ENCODE peak calls at places on chromosome 3, in seven cellular contexts. J, D, R, Q, L, Z and B are unnamed samples. For H3K4me1, the result is how much of the 10 kb centered on the place peaks cover.

GRCh38 chr3:132981746-132982145 is 56.4 kb upstream of the TMEM108 start:
- DNase-seq in J (no peak), D (no peak), R (no peak), Q (no peak), L (no peak), Z (no peak), B (no peak)

GRCh38 chr3:141933421-141934300 is 57.2 kb downstream of the ATP1B3 start:
- DNase-seq in J (no peak), D (no peak), R (no peak), Q (no peak), L (no peak), Z (peak), B (no peak)

GRCh38 chr3:71416868-71417267 is 166.7 kb downstream of the FOXP1 start:
- DNase-seq in J (no peak), D (no peak), R (peak), Q (no peak), L (no peak), Z (no peak), B (no peak)

GRCh38 chr3:53570709-53571108 is 76.3 kb downstream of the CACNA1D start:
- DNase-seq in J (peak), D (peak), R (no peak), Q (no peak), L (no peak), Z (no peak), B (no peak)

GRCh38 chr3:169812844-169813677 is at the start of the genes LRRC34 and LRRIQ4:
- DNase-seq in J (peak), D (peak), R (peak), Q (peak), L (peak), Z (peak), B (peak)

GRCh38 chr3:5799421-5799820 is 611.9 kb downstream of the EDEM1 start:
- DNase-seq in J (no peak), D (no peak), R (no peak), Q (no peak), L (no peak), Z (no peak), B (no peak)

GRCh38 chr3:134651347-134652041 is 672 bp upstream of the KY start:
- DNase-seq in J (peak), D (peak), R (no peak), Q (no peak), L (peak), Z (peak), B (no peak)

GRCh38 chr3:33331414-33331813 is 54.2 kb downstream of the FBXL2 start:
- DNase-seq in J (no peak), D (peak), R (no peak), Q (no peak), L (no peak), Z (no peak), B (no peak)

GRCh38 chr3:150135321-150135721 is 164.6 kb upstream of the PFN2 start:
- DNase-seq in J (no peak), D (no peak), R (no peak), Q (no peak), L (no peak), Z (no peak), B (no peak)

GRCh38 chr3:188217681-188218080 is 63.7 kb downstream of the LPP start:
- DNase-seq in J (no peak), D (no peak), R (no peak), Q (no peak), L (no peak), Z (peak), B (no peak)

DNA sequence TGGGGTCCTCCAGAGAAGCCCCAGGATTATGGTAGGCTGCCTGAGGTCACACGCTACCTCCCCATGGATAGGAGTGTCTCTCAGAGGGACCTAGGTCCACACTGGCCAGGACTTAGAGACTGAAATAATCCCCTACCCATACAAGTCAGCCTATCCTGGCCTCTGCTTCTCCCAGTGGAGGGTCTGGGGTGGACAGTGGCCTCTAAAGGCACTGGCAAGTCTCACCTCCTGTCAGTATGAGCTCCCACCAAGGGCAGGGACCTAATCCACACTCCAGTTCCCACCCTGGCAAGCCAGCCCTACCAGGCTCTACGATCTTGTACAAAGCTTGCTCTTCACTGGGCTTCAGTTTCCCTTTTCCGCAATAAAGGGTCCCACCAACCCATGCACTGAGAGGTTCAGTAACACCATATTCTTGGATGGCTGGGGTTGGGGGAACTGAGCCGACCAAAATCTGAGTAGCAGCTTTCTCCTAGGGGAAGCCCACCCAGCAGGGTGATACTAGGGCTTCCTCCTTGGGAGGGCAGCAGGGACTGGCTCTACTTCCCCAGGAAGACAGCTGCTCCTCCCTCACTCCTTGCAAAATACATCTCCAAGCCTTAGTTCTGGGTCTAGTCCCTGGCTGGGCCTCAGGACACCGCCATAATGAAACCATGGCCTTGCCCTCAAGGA is 2.4 kb downstream of the CISH start:
- DNase-seq in J (no peak), D (no peak), R (no peak), Q (no peak), L (no peak), Z (no peak), B (no peak)
- H3K4me1 ChIP-seq in J (half or more), D (under half), R (half or more), Q (under half), L (under half), Z (half or more), B (under half)

DNA sequence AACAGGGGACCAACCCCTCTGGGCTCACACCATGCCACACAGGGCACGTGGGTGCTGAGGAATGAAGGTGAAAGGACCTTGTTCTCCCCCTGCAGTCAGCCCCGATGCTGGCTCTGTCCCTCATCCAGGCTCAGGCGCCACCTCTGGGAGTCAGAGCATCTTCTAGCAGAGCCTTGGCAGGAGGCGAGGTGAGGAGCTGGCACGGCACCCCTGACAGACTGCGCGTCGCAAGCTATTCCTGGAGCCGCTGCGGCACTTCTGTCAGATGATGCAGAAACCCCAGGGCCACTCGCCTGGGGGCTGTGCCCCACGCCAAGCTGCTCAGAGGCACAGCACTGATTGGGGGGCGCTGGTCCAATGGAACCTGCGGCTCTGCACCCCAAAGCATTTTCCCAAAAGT is 62.0 kb downstream of the MGLL start:
- DNase-seq in J (no peak), D (no peak), R (no peak), Q (no peak), L (no peak), Z (no peak), B (no peak)
- H3K4me1 ChIP-seq in J (under half), D (under half), R (under half), Q (under half), L (under half), Z (under half), B (under half)

GRCh38 chr3:61743067-61743466 is 181.7 kb downstream of the PTPRG start:
- DNase-seq in J (no peak), D (no peak), R (no peak), Q (no peak), L (no peak), Z (no peak), B (no peak)
- H3K4me1 ChIP-seq in J (under half), D (under half), R (under half), Q (under half), L (under half), Z (under half), B (under half)

GRCh38 chr3:12957334-12957733 is 115.9 kb downstream of the IQSEC1 start:
- DNase-seq in J (peak), D (no peak), R (no peak), Q (no peak), L (peak), Z (no peak), B (no peak)

GRCh38 chr3:12954180-12954579 is 112.8 kb upstream of the RPL32 start:
- DNase-seq in J (no peak), D (no peak), R (no peak), Q (no peak), L (no peak), Z (no peak), B (no peak)

GRCh38 chr3:12954891-12955650 is 113.7 kb upstream of the RPL32 start:
- DNase-seq in J (peak), D (no peak), R (no peak), Q (peak), L (peak), Z (peak), B (no peak)

GRCh38 chr3:12956316-12956660 is 114.9 kb upstream of the RPL32 start:
- DNase-seq in J (no peak), D (no peak), R (no peak), Q (no peak), L (no peak), Z (no peak), B (no peak)

DNA sequence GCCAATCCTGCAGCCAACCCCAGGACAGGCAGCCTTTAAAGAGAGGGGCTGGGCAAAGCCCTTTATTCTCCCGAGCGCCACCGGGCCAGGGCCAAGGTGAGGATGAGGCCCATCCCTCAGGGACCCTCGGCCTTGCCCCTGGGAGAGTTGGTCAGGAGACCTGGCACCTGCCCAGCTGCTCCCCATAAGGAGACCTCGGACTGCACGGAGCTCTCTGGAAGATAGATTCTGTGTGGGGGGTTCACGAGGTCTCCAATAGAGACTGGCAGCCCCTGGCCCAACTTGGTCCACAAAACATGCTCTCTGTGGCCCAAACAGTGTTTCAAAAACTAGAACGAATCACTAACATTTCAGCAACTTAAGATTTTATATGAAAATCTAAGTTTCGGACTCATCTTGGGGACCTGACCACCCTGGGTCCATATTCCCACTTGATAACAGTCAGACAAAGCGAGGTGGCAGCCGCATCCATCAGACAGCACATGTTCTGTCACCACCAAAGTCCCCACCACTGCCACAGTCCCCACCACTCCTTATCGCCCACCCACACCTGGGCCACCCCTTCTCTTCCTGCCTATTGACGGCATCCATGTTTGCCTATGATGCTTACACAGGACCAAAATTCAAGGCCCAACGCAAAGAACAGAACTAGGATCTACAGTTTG is 114.4 kb upstream of the RPL32 start:
- DNase-seq in J (no peak), D (no peak), R (no peak), Q (no peak), L (no peak), Z (no peak), B (no peak)
- H3K4me1 ChIP-seq in J (half or more), D (under half), R (half or more), Q (under half), L (under half), Z (half or more), B (under half)

DNA sequence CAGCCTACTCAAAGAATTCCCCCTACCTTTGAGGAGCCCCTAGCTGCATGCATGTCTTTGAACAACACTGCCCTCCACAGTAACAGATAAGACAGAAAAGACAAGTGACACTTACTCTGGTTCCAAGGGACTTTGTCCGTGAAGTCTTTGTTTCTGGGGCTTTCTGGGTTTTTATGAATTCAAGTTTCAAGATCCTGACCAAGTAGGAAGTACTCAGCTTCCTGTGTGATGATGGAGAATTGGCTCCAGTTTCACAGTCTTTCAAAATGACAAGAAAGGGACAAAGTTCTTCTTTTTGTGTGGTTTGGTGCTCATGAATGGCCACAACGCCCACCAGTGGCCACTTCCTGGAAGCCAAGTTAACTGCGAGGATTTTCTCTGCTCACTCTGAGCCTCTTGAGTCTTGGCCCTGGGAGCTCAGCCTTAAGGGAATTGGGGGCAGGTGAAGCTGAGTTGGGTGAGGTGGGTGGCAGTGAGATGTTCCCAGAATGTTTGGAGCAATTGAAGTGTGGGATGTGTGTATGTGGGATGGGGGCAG is at the start of gene CCR1:
- DNase-seq in J (no peak), D (peak), R (peak), Q (no peak), L (peak), Z (no peak), B (no peak)
- H3K4me1 ChIP-seq in J (under half), D (under half), R (under half), Q (under half), L (under half), Z (under half), B (under half)

DNA sequence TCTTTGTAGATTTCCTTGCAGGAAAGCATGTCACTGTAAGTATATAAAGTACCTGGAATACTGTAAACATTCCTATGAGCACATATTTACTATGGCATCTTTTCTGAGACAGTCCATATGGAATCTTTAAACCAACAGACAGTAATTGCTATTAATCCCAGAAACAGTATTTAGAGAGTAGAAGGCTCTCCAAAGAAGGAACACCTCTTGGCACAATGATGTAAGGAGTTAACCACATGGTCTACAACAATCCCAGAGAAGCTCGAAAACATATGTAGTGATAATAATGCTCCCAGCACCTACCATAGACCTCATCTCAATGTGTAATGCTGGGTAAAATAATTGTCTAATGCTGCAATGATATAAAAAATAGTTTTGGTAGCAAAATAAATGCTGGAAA is 95.8 kb upstream of the IL12A start:
- DNase-seq in J (no peak), D (no peak), R (no peak), Q (no peak), L (no peak), Z (no peak), B (no peak)
- H3K4me1 ChIP-seq in J (under half), D (under half), R (under half), Q (under half), L (under half), Z (half or more), B (under half)

GRCh38 chr3:157159037-157159761 is 748 bp downstream of the CCNL1 start:
- DNase-seq in J (peak), D (peak), R (peak), Q (peak), L (peak), Z (no peak), B (no peak)

GRCh38 chr3:157157836-157158235 is 2.1 kb downstream of the CCNL1 start:
- DNase-seq in J (no peak), D (no peak), R (no peak), Q (no peak), L (no peak), Z (no peak), B (no peak)

GRCh38 chr3:157155591-157155990 is 4.4 kb downstream of the CCNL1 start:
- DNase-seq in J (no peak), D (no peak), R (no peak), Q (no peak), L (no peak), Z (no peak), B (no peak)

GRCh38 chr3:157154563-157155333 is 5.2 kb downstream of the CCNL1 start:
- DNase-seq in J (no peak), D (no peak), R (no peak), Q (no peak), L (no peak), Z (no peak), B (no peak)

GRCh38 chr3:157156844-157157635 is 2.9 kb downstream of the CCNL1 start:
- DNase-seq in J (no peak), D (no peak), R (no peak), Q (no peak), L (no peak), Z (no peak), B (no peak)
- H3K4me1 ChIP-seq in J (half or more), D (under half), R (half or more), Q (half or more), L (under half), Z (half or more), B (under half)

GRCh38 chr3:42055291-42055690 is 35.9 kb upstream of the TRAK1 start:
- DNase-seq in J (no peak), D (peak), R (no peak), Q (no peak), L (no peak), Z (no peak), B (no peak)
- H3K4me1 ChIP-seq in J (under half), D (under half), R (under half), Q (under half), L (under half), Z (half or more), B (under half)

GRCh38 chr3:100040846-100041245 is 73.5 kb downstream of the FILIP1L start:
- DNase-seq in J (no peak), D (peak), R (no peak), Q (no peak), L (no peak), Z (no peak), B (no peak)
- H3K4me1 ChIP-seq in J (under half), D (under half), R (under half), Q (under half), L (under half), Z (half or more), B (under half)

DNA sequence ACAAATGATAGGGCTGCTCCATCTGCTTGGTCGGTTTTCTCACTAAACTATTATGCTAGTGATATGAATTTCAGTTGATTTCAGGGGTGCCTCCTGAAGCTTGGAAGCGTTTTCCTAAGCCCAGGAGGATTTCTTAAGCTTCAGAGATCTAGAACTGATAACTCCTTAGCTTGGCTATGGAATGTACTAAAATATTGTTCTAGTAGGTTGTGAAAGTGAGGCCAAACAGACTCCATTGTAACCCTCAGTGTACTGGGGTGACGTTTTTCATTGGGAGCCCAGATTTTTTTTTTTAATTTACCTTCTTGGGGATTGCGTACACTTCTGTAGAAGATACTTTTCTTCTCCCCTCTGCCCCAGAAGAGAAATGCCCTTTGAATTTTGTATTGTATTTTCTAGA is 17.0 kb upstream of the ST3GAL6 start:
- DNase-seq in J (no peak), D (no peak), R (no peak), Q (no peak), L (no peak), Z (no peak), B (no peak)
- H3K4me1 ChIP-seq in J (under half), D (under half), R (under half), Q (under half), L (under half), Z (under half), B (under half)